ENCODE peak calls at places on chromosomes 6 and 20, in six cellular contexts. One of them, this sample, is unnamed.

GRCh38 chr20:24873015-24873620 is 76.0 kb upstream of the CST7 start:
- DNase-seq in left ventricle myocardium inferior: no peak
- DNase-seq in RWPE1: no peak
- DNase-seq in HFF-Myc: no peak
- DNase-seq in upper lobe of right lung: peak
- DNase-seq in neural progenitor cell: no peak
- DNase-seq in this sample: peak

GRCh38 chr6:149560736-149561135 is 5.4 kb upstream of the GINM1 start:
- DNase-seq in left ventricle myocardium inferior: no peak
- DNase-seq in RWPE1: no peak
- DNase-seq in HFF-Myc: no peak
- DNase-seq in upper lobe of right lung: no peak
- DNase-seq in neural progenitor cell: peak
- DNase-seq in this sample: peak

GRCh38 chr20:23161244-23161875 is 75.2 kb upstream of the CD93 start:
- DNase-seq in left ventricle myocardium inferior: no peak
- DNase-seq in RWPE1: no peak
- DNase-seq in HFF-Myc: no peak
- DNase-seq in upper lobe of right lung: no peak
- DNase-seq in neural progenitor cell: no peak
- DNase-seq in this sample: no peak

GRCh38 chr6:44020664-44021425 is 106.4 kb downstream of the MRPL14 start:
- DNase-seq in left ventricle myocardium inferior: no peak
- DNase-seq in RWPE1: no peak
- DNase-seq in HFF-Myc: no peak
- DNase-seq in upper lobe of right lung: peak
- DNase-seq in neural progenitor cell: no peak
- DNase-seq in this sample: no peak

GRCh38 chr6:168232046-168232445 is 87.5 kb downstream of the DACT2 start:
- DNase-seq in left ventricle myocardium inferior: no peak
- DNase-seq in RWPE1: no peak
- DNase-seq in HFF-Myc: no peak
- DNase-seq in upper lobe of right lung: no peak
- DNase-seq in neural progenitor cell: no peak
- DNase-seq in this sample: no peak

GRCh38 chr6:21201181-21201580 is 392.4 kb upstream of the SOX4 start:
- DNase-seq in left ventricle myocardium inferior: no peak
- DNase-seq in RWPE1: no peak
- DNase-seq in HFF-Myc: no peak
- DNase-seq in upper lobe of right lung: no peak
- DNase-seq in neural progenitor cell: no peak
- DNase-seq in this sample: no peak

GRCh38 chr20:32920530-32921298 is 62.0 kb downstream of the EFCAB8 start:
- DNase-seq in left ventricle myocardium inferior: no peak
- DNase-seq in RWPE1: no peak
- DNase-seq in HFF-Myc: no peak
- DNase-seq in upper lobe of right lung: no peak
- DNase-seq in neural progenitor cell: no peak
- DNase-seq in this sample: no peak

GRCh38 chr6:88577461-88577860 is 386.0 kb downstream of the RNGTT start:
- DNase-seq in left ventricle myocardium inferior: no peak
- DNase-seq in RWPE1: no peak
- DNase-seq in HFF-Myc: no peak
- DNase-seq in upper lobe of right lung: no peak
- DNase-seq in neural progenitor cell: no peak
- DNase-seq in this sample: no peak

GRCh38 chr6:34791842-34792604 is at the start of gene BLTP3A:
- DNase-seq in left ventricle myocardium inferior: peak
- DNase-seq in RWPE1: peak
- DNase-seq in HFF-Myc: no peak
- DNase-seq in upper lobe of right lung: peak
- DNase-seq in neural progenitor cell: peak
- DNase-seq in this sample: peak

GRCh38 chr6:62652692-62653328 is 366.8 kb upstream of the KHDRBS2 start:
- DNase-seq in left ventricle myocardium inferior: no peak
- DNase-seq in RWPE1: no peak
- DNase-seq in HFF-Myc: no peak
- DNase-seq in upper lobe of right lung: no peak
- DNase-seq in neural progenitor cell: peak
- DNase-seq in this sample: no peak

GRCh38 chr6:107820571-107821261 is 3.4 kb downstream of the SCML4 start:
- DNase-seq in left ventricle myocardium inferior: no peak
- DNase-seq in RWPE1: no peak
- DNase-seq in HFF-Myc: no peak
- DNase-seq in upper lobe of right lung: no peak
- DNase-seq in neural progenitor cell: peak
- DNase-seq in this sample: no peak

GRCh38 chr6:45531999-45532605 is 154.4 kb upstream of the SUPT3H start:
- DNase-seq in left ventricle myocardium inferior: no peak
- DNase-seq in RWPE1: no peak
- DNase-seq in HFF-Myc: no peak
- DNase-seq in upper lobe of right lung: no peak
- DNase-seq in neural progenitor cell: no peak
- DNase-seq in this sample: no peak

GRCh38 chr6:11815231-11815630 is 36.6 kb upstream of the ADTRP start:
- DNase-seq in left ventricle myocardium inferior: no peak
- DNase-seq in RWPE1: no peak
- DNase-seq in HFF-Myc: no peak
- DNase-seq in upper lobe of right lung: no peak
- DNase-seq in neural progenitor cell: no peak
- DNase-seq in this sample: no peak

GRCh38 chr20:32743237-32744112 is at the start of gene COMMD7:
- DNase-seq in left ventricle myocardium inferior: peak
- DNase-seq in RWPE1: no peak
- DNase-seq in HFF-Myc: no peak
- DNase-seq in upper lobe of right lung: peak
- DNase-seq in neural progenitor cell: peak
- DNase-seq in this sample: peak

GRCh38 chr6:26064619-26065257 is 22.5 kb upstream of the HFE start:
- DNase-seq in left ventricle myocardium inferior: no peak
- DNase-seq in RWPE1: peak
- DNase-seq in HFF-Myc: no peak
- DNase-seq in upper lobe of right lung: no peak
- DNase-seq in neural progenitor cell: peak
- DNase-seq in this sample: no peak

GRCh38 chr20:8790442-8791074 is 278.3 kb upstream of the PLCB4 start:
- DNase-seq in left ventricle myocardium inferior: no peak
- DNase-seq in RWPE1: peak
- DNase-seq in HFF-Myc: no peak
- DNase-seq in upper lobe of right lung: no peak
- DNase-seq in neural progenitor cell: peak
- DNase-seq in this sample: peak

GRCh38 chr20:63135411-63135810 is 80.5 kb downstream of the YTHDF1 start:
- DNase-seq in left ventricle myocardium inferior: no peak
- DNase-seq in RWPE1: no peak
- DNase-seq in HFF-Myc: no peak
- DNase-seq in upper lobe of right lung: peak
- DNase-seq in neural progenitor cell: peak
- DNase-seq in this sample: no peak

GRCh38 chr20:64041040-64041780 is 5.2 kb downstream of the C20orf204 start:
- DNase-seq in left ventricle myocardium inferior: no peak
- DNase-seq in RWPE1: no peak
- DNase-seq in HFF-Myc: no peak
- DNase-seq in upper lobe of right lung: no peak
- DNase-seq in neural progenitor cell: no peak
- DNase-seq in this sample: no peak

GRCh38 chr20:57680934-57681914 is 28.6 kb downstream of the PMEPA1 start:
- DNase-seq in left ventricle myocardium inferior: no peak
- DNase-seq in RWPE1: no peak
- DNase-seq in HFF-Myc: no peak
- DNase-seq in upper lobe of right lung: no peak
- DNase-seq in neural progenitor cell: no peak
- DNase-seq in this sample: no peak

GRCh38 chr20:31606928-31607639 is 2.0 kb downstream of the ID1 start:
- DNase-seq in left ventricle myocardium inferior: no peak
- DNase-seq in RWPE1: peak
- DNase-seq in HFF-Myc: no peak
- DNase-seq in upper lobe of right lung: peak
- DNase-seq in neural progenitor cell: peak
- DNase-seq in this sample: peak

DNA sequence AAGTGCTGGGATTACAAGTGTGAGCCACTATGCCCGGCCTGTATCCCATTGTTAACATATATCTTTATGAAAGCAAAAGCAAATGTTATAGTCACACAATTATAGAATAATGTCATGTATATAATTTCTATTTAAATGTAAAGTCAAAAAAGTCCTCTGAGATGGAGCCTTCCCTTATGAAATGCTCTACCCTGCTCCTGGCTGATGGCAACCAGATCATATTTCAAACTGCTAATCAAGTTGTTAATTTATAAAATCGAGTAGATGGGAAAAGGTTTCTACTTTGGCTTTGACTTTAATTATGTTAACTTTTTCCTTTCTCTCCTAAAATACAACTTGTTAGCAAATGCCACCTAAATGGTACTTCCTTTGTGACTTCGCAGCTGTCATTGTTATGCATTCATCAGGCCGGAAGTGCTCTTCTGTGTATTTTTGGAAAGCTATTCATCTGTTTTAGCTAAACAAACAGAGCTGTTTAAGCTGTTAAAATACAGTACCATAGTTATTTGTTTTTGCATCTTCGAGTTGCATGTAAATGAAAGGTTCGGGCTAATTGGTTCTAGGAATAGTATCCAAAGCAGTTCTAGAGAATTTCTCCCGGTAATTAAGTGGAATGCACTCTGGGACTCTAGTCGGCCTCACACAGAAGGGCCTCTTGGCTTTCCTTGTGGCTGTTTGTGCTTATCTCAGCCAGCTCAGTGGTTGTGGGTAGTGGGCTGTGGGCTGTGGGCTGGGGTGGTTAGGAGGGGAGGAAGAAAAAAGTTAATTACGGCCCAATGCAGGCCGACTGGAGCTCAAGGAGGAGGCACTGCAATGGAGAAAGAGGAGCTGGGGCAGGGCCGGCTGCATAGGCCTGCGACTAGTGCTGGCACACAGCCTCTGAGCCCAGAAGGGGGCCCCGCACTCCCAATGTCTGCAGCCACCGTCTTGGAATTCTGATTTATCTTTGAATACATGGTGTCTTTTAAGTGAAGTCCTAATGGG is 34.8 kb downstream of the SLC35D3 start:
- DNase-seq in left ventricle myocardium inferior: no peak
- DNase-seq in RWPE1: no peak
- DNase-seq in HFF-Myc: no peak
- DNase-seq in upper lobe of right lung: no peak
- DNase-seq in neural progenitor cell: peak
- DNase-seq in this sample: peak
- TF ChIP-seq CTCF in left ventricle myocardium inferior: no peak
- TF ChIP-seq CTCF in RWPE1: no peak
- TF ChIP-seq CTCF in HFF-Myc: no peak
- TF ChIP-seq CTCF in upper lobe of right lung: no peak
- TF ChIP-seq CTCF in neural progenitor cell: peak
- TF ChIP-seq CTCF in this sample: peak

GRCh38 chr6:118565317-118565960 is 17.3 kb downstream of the PLN start:
- DNase-seq in left ventricle myocardium inferior: no peak
- DNase-seq in RWPE1: peak
- DNase-seq in HFF-Myc: no peak
- DNase-seq in upper lobe of right lung: no peak
- DNase-seq in neural progenitor cell: no peak
- DNase-seq in this sample: no peak
- TF ChIP-seq CTCF in left ventricle myocardium inferior: peak
- TF ChIP-seq CTCF in RWPE1: no peak
- TF ChIP-seq CTCF in HFF-Myc: peak
- TF ChIP-seq CTCF in upper lobe of right lung: peak
- TF ChIP-seq CTCF in neural progenitor cell: peak
- TF ChIP-seq CTCF in this sample: no peak

GRCh38 chr6:4250645-4251044 is 115.3 kb upstream of the ECI2 start:
- DNase-seq in left ventricle myocardium inferior: no peak
- DNase-seq in RWPE1: no peak
- DNase-seq in HFF-Myc: no peak
- DNase-seq in upper lobe of right lung: no peak
- DNase-seq in neural progenitor cell: no peak
- DNase-seq in this sample: no peak

GRCh38 chr6:4259391-4259790 is 124.0 kb upstream of the ECI2 start:
- DNase-seq in left ventricle myocardium inferior: no peak
- DNase-seq in RWPE1: no peak
- DNase-seq in HFF-Myc: no peak
- DNase-seq in upper lobe of right lung: no peak
- DNase-seq in neural progenitor cell: no peak
- DNase-seq in this sample: no peak

GRCh38 chr6:4256969-4257368 is 121.6 kb upstream of the ECI2 start:
- DNase-seq in left ventricle myocardium inferior: no peak
- DNase-seq in RWPE1: no peak
- DNase-seq in HFF-Myc: no peak
- DNase-seq in upper lobe of right lung: no peak
- DNase-seq in neural progenitor cell: no peak
- DNase-seq in this sample: no peak

GRCh38 chr6:4258733-4259132 is 123.4 kb upstream of the ECI2 start:
- DNase-seq in left ventricle myocardium inferior: no peak
- DNase-seq in RWPE1: no peak
- DNase-seq in HFF-Myc: no peak
- DNase-seq in upper lobe of right lung: no peak
- DNase-seq in neural progenitor cell: peak
- DNase-seq in this sample: no peak

GRCh38 chr6:4253604-4254211 is 118.3 kb upstream of the ECI2 start:
- DNase-seq in left ventricle myocardium inferior: no peak
- DNase-seq in RWPE1: peak
- DNase-seq in HFF-Myc: peak
- DNase-seq in upper lobe of right lung: no peak
- DNase-seq in neural progenitor cell: no peak
- DNase-seq in this sample: peak
- TF ChIP-seq CTCF in left ventricle myocardium inferior: peak
- TF ChIP-seq CTCF in RWPE1: peak
- TF ChIP-seq CTCF in HFF-Myc: peak
- TF ChIP-seq CTCF in upper lobe of right lung: peak
- TF ChIP-seq CTCF in neural progenitor cell: no peak
- TF ChIP-seq CTCF in this sample: peak

DNA sequence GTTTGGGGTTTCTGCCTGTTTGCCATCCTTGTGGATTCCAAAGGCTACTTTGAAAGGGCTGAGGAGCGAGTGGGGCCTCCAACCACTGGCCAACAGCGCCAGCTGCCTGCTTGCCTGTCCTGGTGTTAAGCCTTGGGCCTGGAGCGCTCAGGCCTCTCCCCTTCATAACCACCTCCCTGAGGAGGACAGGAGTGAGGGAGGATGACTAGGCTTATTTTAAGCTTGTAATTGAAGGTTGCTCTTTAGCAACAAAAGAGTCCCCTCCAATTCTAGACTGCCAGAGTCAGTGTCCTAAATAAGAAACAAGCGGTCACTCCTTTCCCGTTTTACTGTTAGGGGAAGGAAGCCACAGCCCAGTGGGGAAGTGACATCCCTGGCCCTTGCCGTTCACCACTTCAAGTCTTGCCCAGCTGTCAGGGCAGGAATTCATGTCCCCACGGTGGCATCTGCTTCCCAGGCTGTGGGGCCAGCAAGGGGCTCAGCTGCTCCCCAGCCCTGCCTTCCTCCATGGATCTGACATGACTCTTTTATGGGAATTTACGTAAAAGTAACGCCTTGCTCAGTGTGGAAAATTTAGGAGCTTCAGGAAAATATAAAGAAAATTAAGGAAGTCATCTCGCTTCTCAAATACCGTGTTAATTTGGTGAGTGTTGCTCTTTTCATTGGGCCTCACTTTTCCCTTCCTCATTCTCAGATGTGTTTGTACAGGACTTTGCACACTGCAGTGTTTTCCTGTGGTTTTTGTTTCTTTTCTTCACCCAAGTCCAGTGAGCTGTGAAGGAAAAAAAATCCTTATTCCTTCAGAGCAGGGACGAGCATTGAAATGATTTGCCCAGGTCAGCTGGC is 57.8 kb downstream of the SSR1 start:
- DNase-seq in left ventricle myocardium inferior: peak
- DNase-seq in RWPE1: no peak
- DNase-seq in HFF-Myc: no peak
- DNase-seq in upper lobe of right lung: no peak
- DNase-seq in neural progenitor cell: no peak
- DNase-seq in this sample: no peak
- TF ChIP-seq CTCF in left ventricle myocardium inferior: no peak
- TF ChIP-seq CTCF in RWPE1: no peak
- TF ChIP-seq CTCF in HFF-Myc: no peak
- TF ChIP-seq CTCF in upper lobe of right lung: no peak
- TF ChIP-seq CTCF in neural progenitor cell: no peak
- TF ChIP-seq CTCF in this sample: no peak

GRCh38 chr6:166465671-166466087 is 82.9 kb upstream of the MPC1 start:
- DNase-seq in left ventricle myocardium inferior: peak
- DNase-seq in RWPE1: no peak
- DNase-seq in HFF-Myc: peak
- DNase-seq in upper lobe of right lung: no peak
- DNase-seq in neural progenitor cell: no peak
- DNase-seq in this sample: no peak
- TF ChIP-seq CTCF in left ventricle myocardium inferior: peak
- TF ChIP-seq CTCF in RWPE1: no peak
- TF ChIP-seq CTCF in HFF-Myc: peak
- TF ChIP-seq CTCF in upper lobe of right lung: peak
- TF ChIP-seq CTCF in neural progenitor cell: no peak
- TF ChIP-seq CTCF in this sample: no peak

This sample was measured in nephron progenitor cell.